ENCODE peak calls at places on chromosomes 12 and 14, in five cellular contexts. K, A, S, V and B are unnamed samples. For H3K27me3, the result is how much of the 10 kb centered on the place peaks cover.

GRCh38 chr14:73500360-73500759 is 9.6 kb downstream of the RIOX1 start:
- DNase-seq in K (no peak), S (no peak), A (no peak), V (no peak), B (no peak)

GRCh38 chr12:94025730-94026129 is 122.6 kb upstream of the PLXNC1 start:
- DNase-seq in A (no peak), V (no peak), S (no peak), K (no peak), B (no peak)

GRCh38 chr12:55188974-55189556 is 31.8 kb upstream of the OR10A7 start:
- DNase-seq in K (no peak), S (peak), A (peak), V (peak), B (no peak)

GRCh38 chr14:103127861-103128598 is 4.8 kb downstream of the TNFAIP2 start:
- DNase-seq in S (no peak), A (no peak), K (peak), V (no peak), B (no peak)

GRCh38 chr12:57591567-57592325 is 754 bp downstream of the PIP4K2C start:
- DNase-seq in K (peak), V (peak), S (peak), A (no peak), B (peak)

GRCh38 chr12:46659844-46660243 is 166.0 kb downstream of the SLC38A4 start:
- DNase-seq in V (no peak), S (no peak), A (no peak), K (no peak), B (no peak)

GRCh38 chr14:103724116-103724515 is 8.5 kb downstream of the ZFYVE21 start:
- DNase-seq in S (peak), V (no peak), A (peak), K (peak), B (no peak)

GRCh38 chr12:110067531-110067930 is 19.2 kb upstream of the C12orf76 start:
- DNase-seq in K (no peak), A (no peak), S (no peak), V (no peak), B (no peak)

GRCh38 chr14:103104654-103105511 is 10.4 kb downstream of the EXOC3L4 start:
- DNase-seq in K (peak), S (peak), A (peak), V (peak), B (peak)

GRCh38 chr14:102554835-102555819 is 37.3 kb upstream of the RCOR1 start:
- DNase-seq in K (peak), S (no peak), A (peak), V (peak), B (peak)

GRCh38 chr12:89098390-89099102 is 253.8 kb downstream of the DUSP6 start:
- DNase-seq in A (peak), S (peak), K (no peak), V (no peak), B (peak)

GRCh38 chr12:5577741-5578140 is 145.8 kb downstream of the NTF3 start:
- DNase-seq in S (peak), V (no peak), A (no peak), K (no peak), B (no peak)

GRCh38 chr12:3342051-3342450 is 149.0 kb upstream of the PRMT8 start:
- DNase-seq in A (peak), V (no peak), S (no peak), K (no peak), B (peak)
- H3K27me3 ChIP-seq in A (under half), V (under half), S (under half), K (under half), B (under half)

GRCh38 chr12:169528-170360 is 44.2 kb downstream of the SLC6A12 start:
- DNase-seq in K (no peak), V (no peak), S (no peak), A (no peak), B (no peak)
- H3K27me3 ChIP-seq in K (under half), V (under half), S (under half), A (under half), B (under half)

DNA sequence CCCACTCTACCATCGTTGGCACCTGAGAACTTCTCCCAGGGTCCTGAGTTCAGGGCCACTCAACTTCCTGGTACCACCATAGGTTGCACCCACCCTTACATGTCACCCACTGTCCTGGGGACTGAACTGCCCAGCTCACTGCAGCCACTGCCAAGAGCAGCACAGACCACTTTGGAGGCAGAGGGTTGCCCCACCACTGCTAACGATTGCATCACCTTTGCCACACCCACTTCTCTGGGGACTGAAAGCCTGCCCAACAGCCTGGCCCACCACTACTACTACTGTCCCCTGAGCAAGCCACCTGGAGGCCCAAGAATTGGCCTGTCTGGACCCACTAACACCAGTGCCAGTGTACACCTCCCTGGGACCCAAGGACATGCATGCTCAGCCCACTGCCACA is 27.6 kb downstream of the CACNA2D4 start:
- DNase-seq in V (no peak), K (no peak), A (no peak), S (no peak), B (no peak)
- H3K27me3 ChIP-seq in V (under half), K (under half), A (under half), S (under half), B (under half)

GRCh38 chr14:60641722-60642269 is 7.5 kb downstream of the SIX1 start:
- DNase-seq in S (no peak), K (no peak), V (no peak), A (no peak), B (no peak)
- H3K27me3 ChIP-seq in S (half or more), K (under half), V (under half), A (half or more), B (half or more)

GRCh38 chr12:131829351-131829794 is 1.2 kb downstream of the MMP17 start:
- DNase-seq in K (no peak), A (no peak), S (no peak), V (no peak), B (no peak)
- H3K27me3 ChIP-seq in K (under half), A (under half), S (under half), V (under half), B (under half)